ENCODE peak calls at places on chromosome 19, in four cellular contexts. P is K562, M is GM12878, L is HepG2. A is an unnamed sample.

GRCh38 chr19:24033308-24033961 is 53.6 kb upstream of the ZNF254 start:
- DNase-seq in M (peak), P (peak), L (peak), A (peak)

GRCh38 chr19:44303976-44304568 is 753 bp downstream of the ZNF235 start:
- DNase-seq in M (no peak), L (no peak), P (peak), A (peak)

GRCh38 chr19:54469496-54469934 is 3.6 kb downstream of the CDC42EP5 start:
- DNase-seq in L (no peak), M (no peak), P (no peak), A (no peak)

GRCh38 chr19:51398096-51398704 is 7.8 kb upstream of the C19orf84 start:
- DNase-seq in P (peak), M (no peak), L (peak), A (peak)

GRCh38 chr19:12867120-12868099 is 13.8 kb downstream of the DNASE2 start:
- DNase-seq in L (no peak), M (peak), P (peak), A (peak)

GRCh38 chr19:843180-843835 is 2.5 kb downstream of the PRTN3 start:
- DNase-seq in L (no peak), M (no peak), P (peak), A (no peak)

GRCh38 chr19:39471756-39472536 is 8.7 kb upstream of the TIMM50 start:
- DNase-seq in L (no peak), M (no peak), P (no peak), A (no peak)

GRCh38 chr19:23470873-23471555 is 75.7 kb upstream of the ZNF91 start:
- DNase-seq in M (no peak), L (no peak), P (no peak), A (no peak)

GRCh38 chr19:43406297-43406696 is 8.4 kb upstream of the TEX101 start:
- DNase-seq in M (no peak), L (no peak), P (no peak), A (no peak)

GRCh38 chr19:39093761-39094160 is 9.6 kb downstream of the ACP7 start:
- DNase-seq in P (no peak), M (no peak), L (no peak), A (no peak)

GRCh38 chr19:47595937-47596336 is 13.0 kb upstream of the BICRA start:
- DNase-seq in P (no peak), L (no peak), M (no peak), A (no peak)

GRCh38 chr19:10468133-10468532 is 35.0 kb downstream of the KEAP1 start:
- DNase-seq in M (no peak), P (no peak), L (no peak), A (no peak)

GRCh38 chr19:40431698-40432097 is 5.9 kb upstream of the SERTAD1 start:
- DNase-seq in L (no peak), P (no peak), M (no peak), A (no peak)

GRCh38 chr19:709196-709964 is 645 bp downstream of the PALM start:
- DNase-seq in P (no peak), M (no peak), L (no peak), A (no peak)

GRCh38 chr19:44694184-44694579 is 4.8 kb upstream of the CEACAM16 start:
- DNase-seq in L (no peak), P (peak), M (no peak), A (peak)

GRCh38 chr19:13329766-13330165 is 176.5 kb downstream of the CACNA1A start:
- DNase-seq in M (no peak), L (no peak), P (no peak), A (no peak)

GRCh38 chr19:2548966-2549365 is 73.0 kb downstream of the GADD45B start:
- DNase-seq in L (no peak), M (no peak), P (no peak), A (no peak)

GRCh38 chr19:2852598-2852997 is 11.3 kb downstream of the ZNF555 start:
- DNase-seq in M (no peak), P (no peak), L (no peak), A (no peak)

GRCh38 chr19:13684021-13684420 is 80.3 kb upstream of the MRI1 start:
- DNase-seq in P (no peak), L (no peak), M (no peak), A (no peak)

GRCh38 chr19:8826371-8826770 is 5.7 kb downstream of the ZNF558 start:
- DNase-seq in L (no peak), M (no peak), P (peak), A (no peak)

GRCh38 chr19:440391-441212 is 20.2 kb downstream of the SHC2 start:
- DNase-seq in M (no peak), P (no peak), L (no peak), A (no peak)

GRCh38 chr19:18197306-18197705 is 4.3 kb downstream of the MPV17L2 start:
- DNase-seq in M (no peak), L (no peak), P (no peak), A (no peak)

GRCh38 chr19:18197941-18198340 is 4.9 kb downstream of the MPV17L2 start:
- DNase-seq in L (no peak), P (no peak), M (no peak), A (no peak)

GRCh38 chr19:18194554-18195238 is 1.7 kb downstream of the MPV17L2 start:
- DNase-seq in M (no peak), P (peak), L (no peak), A (peak)

GRCh38 chr19:18196511-18196845 is 3.5 kb downstream of the MPV17L2 start:
- DNase-seq in P (no peak), M (no peak), L (no peak), A (no peak)

DNA sequence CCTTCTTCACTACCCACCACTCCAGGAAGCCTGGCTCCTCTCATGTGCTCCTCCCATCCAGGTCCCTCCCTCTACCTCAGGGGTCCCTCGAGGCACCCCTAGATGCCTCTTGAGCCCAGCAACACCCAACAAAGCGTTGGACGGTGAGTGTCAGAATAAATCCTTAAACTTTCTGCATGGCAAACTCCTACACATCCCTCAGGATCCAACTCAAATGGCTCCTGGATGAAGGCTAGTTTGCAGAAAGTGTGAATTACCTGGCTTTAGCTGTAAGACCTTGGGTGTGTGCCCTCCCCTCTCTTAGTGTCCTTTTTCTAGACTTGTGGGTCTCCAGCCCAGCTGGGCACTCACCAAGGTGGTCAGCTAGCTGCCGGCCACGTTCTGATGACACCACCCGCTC is 5.4 kb downstream of the MPV17L2 start:
- DNase-seq in M (no peak), P (no peak), L (no peak), A (no peak)
- TF ChIP-seq TARDBP in M (no peak), P (no peak), L (no peak), A (no peak)

DNA sequence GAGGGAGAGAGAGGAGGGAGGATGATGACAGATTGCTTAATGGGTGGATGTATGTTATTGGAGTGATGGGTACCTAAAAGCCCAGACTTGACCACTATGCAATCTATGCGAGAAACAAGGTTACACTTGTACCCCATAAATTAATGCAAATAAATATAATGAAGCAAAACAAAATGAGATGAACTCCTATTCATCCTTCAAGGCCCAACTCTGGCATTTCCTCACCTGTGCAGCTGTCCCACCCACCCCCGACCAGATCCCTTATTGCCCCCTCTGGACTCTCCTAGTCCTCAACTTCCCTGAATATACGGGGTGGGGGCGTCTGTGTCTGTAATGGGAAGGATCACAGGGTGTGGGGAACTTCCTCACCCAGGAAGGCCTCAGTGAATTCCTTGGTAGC is 4.1 kb downstream of the PGLYRP2 start:
- DNase-seq in L (no peak), P (no peak), M (no peak), A (no peak)
- TF ChIP-seq TARDBP in L (no peak), P (no peak), M (no peak), A (no peak)

GRCh38 chr19:28021316-28022185 is 1191.4 kb downstream of the UQCRFS1 start:
- DNase-seq in L (no peak), M (no peak), P (no peak), A (no peak)

GRCh38 chr19:28022506-28022905 is 1190.4 kb downstream of the UQCRFS1 start:
- DNase-seq in P (no peak), L (no peak), M (no peak), A (no peak)

GRCh38 chr19:28020631-28021315 is 1192.2 kb downstream of the UQCRFS1 start:
- DNase-seq in P (no peak), M (no peak), L (no peak), A (no peak)

GRCh38 chr19:28024920-28025319 is 1188.0 kb downstream of the UQCRFS1 start:
- DNase-seq in P (no peak), M (no peak), L (no peak), A (no peak)

GRCh38 chr19:28023064-28023463 is 1189.9 kb downstream of the UQCRFS1 start:
- DNase-seq in P (no peak), M (no peak), L (no peak), A (no peak)
- TF ChIP-seq TARDBP in P (no peak), M (no peak), L (no peak), A (no peak)

GRCh38 chr19:5392476-5392875 is 51.9 kb upstream of the PTPRS start:
- DNase-seq in M (no peak), L (no peak), P (no peak), A (no peak)
- TF ChIP-seq TARDBP in M (no peak), L (no peak), P (no peak), A (no peak)

DNA sequence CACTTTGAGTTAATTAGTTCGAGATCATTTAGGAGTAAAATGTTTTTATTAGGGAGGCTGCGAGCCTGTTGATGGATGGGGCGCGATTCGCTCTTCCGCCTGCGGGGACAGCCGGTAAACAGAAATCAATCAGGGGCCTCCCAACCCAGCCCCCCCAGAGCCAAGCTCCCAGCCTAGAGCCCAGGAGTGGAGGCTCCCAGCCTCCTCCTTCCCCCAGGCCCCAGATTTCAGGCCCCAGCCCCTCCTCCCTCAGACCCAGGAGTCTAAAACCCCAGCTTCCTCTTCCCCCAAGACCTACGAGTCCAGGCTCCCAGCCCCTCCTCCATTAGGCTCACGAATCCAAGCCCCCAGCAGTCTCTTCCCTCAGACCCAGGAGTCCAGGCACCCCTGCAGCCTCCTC is 9.7 kb upstream of the ERFL start:
- DNase-seq in L (no peak), P (no peak), M (no peak), A (no peak)
- TF ChIP-seq TARDBP in L (no peak), P (no peak), M (no peak), A (no peak)

GRCh38 chr19:16903347-16903746 is 14.5 kb downstream of the F2RL3 start:
- DNase-seq in L (no peak), P (no peak), M (no peak), A (no peak)

GRCh38 chr19:16902545-16902944 is 13.7 kb downstream of the F2RL3 start:
- DNase-seq in M (no peak), P (no peak), L (no peak), A (no peak)

GRCh38 chr19:16899566-16900075 is 10.8 kb downstream of the F2RL3 start:
- DNase-seq in L (peak), M (no peak), P (peak), A (peak)

GRCh38 chr19:16904599-16904998 is 15.8 kb downstream of the F2RL3 start:
- DNase-seq in L (no peak), P (no peak), M (no peak), A (no peak)

GRCh38 chr19:16901491-16902175 is 12.8 kb downstream of the F2RL3 start:
- DNase-seq in L (no peak), M (no peak), P (peak), A (no peak)
- TF ChIP-seq TARDBP in L (no peak), M (no peak), P (no peak), A (no peak)

GRCh38 chr19:18128805-18129204 is 24.2 kb upstream of the PIK3R2 start:
- DNase-seq in L (no peak), M (no peak), P (no peak), A (no peak)

GRCh38 chr19:18122860-18123795 is 25.6 kb downstream of the MAST3 start:
- DNase-seq in M (no peak), L (no peak), P (no peak), A (no peak)

GRCh38 chr19:18123819-18124218 is 26.2 kb downstream of the MAST3 start:
- DNase-seq in P (no peak), L (no peak), M (no peak), A (no peak)

GRCh38 chr19:18128044-18128443 is 24.9 kb upstream of the PIK3R2 start:
- DNase-seq in L (no peak), M (no peak), P (no peak), A (no peak)

GRCh38 chr19:18126097-18126496 is 26.9 kb upstream of the PIK3R2 start:
- DNase-seq in L (no peak), M (no peak), P (no peak), A (no peak)
- TF ChIP-seq TARDBP in L (no peak), M (no peak), P (no peak), A (no peak)

GRCh38 chr19:35306473-35307246 is 14.7 kb downstream of the MAG start:
- DNase-seq in P (peak), L (peak), M (no peak), A (peak)
- TF ChIP-seq TARDBP in P (no peak), L (no peak), M (no peak), A (no peak)

GRCh38 chr19:33376423-33376822 is 2.9 kb downstream of the CEBPG start:
- DNase-seq in M (no peak), P (no peak), L (peak), A (no peak)
- TF ChIP-seq TARDBP in M (no peak), P (no peak), L (no peak), A (no peak)